ENCODE peak calls at places on chromosome 15, in four cellular contexts. One of them, this sample, is unnamed.

GRCh38 chr15:50182233-50183013 is 427 bp downstream of the SLC27A2 start:
- DNase-seq in A549: peak; percentile 61
- DNase-seq in GM12878: no peak
- DNase-seq in HepG2: no peak
- DNase-seq in this sample: no peak

GRCh38 chr15:43799209-43799944 is 643 bp downstream of the SERINC4 start:
- DNase-seq in A549: no peak
- DNase-seq in GM12878: no peak
- DNase-seq in HepG2: no peak
- DNase-seq in this sample: no peak

GRCh38 chr15:58469432-58470353 is 37.9 kb downstream of the LIPC start:
- DNase-seq in A549: peak; percentile 97
- DNase-seq in GM12878: no peak
- DNase-seq in HepG2: peak; percentile 90
- DNase-seq in this sample: no peak

GRCh38 chr15:89680282-89680873 is 1.2 kb upstream of the PLIN1 start:
- DNase-seq in A549: peak; percentile 55
- DNase-seq in GM12878: no peak
- DNase-seq in HepG2: peak; percentile 80
- DNase-seq in this sample: no peak

GRCh38 chr15:71114887-71115566 is at the start of gene THSD4:
- DNase-seq in A549: peak; percentile 93
- DNase-seq in GM12878: no peak
- DNase-seq in HepG2: peak; percentile 25
- DNase-seq in this sample: peak; percentile 89

GRCh38 chr15:33242669-33243191 is 48.2 kb upstream of the FMN1 start:
- DNase-seq in A549: peak; percentile 48
- DNase-seq in GM12878: no peak
- DNase-seq in HepG2: no peak
- DNase-seq in this sample: peak; percentile 17

GRCh38 chr15:58043192-58043903 is 22.2 kb downstream of the ALDH1A2 start:
- DNase-seq in A549: peak; percentile 49
- DNase-seq in GM12878: no peak
- DNase-seq in HepG2: peak; percentile 27
- DNase-seq in this sample: peak; percentile 45

GRCh38 chr15:91422704-91423254 is 322.7 kb downstream of the SV2B start:
- DNase-seq in A549: no peak
- DNase-seq in GM12878: no peak
- DNase-seq in HepG2: no peak
- DNase-seq in this sample: no peak

GRCh38 chr15:62125763-62126162 is 39.3 kb downstream of the C2CD4B start:
- DNase-seq in A549: peak; percentile 74
- DNase-seq in GM12878: no peak
- DNase-seq in HepG2: peak; percentile 44
- DNase-seq in this sample: peak; percentile 19

GRCh38 chr15:31866248-31866647 is 164.1 kb upstream of the CHRNA7 start:
- DNase-seq in A549: no peak
- DNase-seq in GM12878: no peak
- DNase-seq in HepG2: no peak
- DNase-seq in this sample: no peak

GRCh38 chr15:25342629-25343028 is 96.2 kb downstream of the UBE3A start:
- DNase-seq in A549: no peak
- DNase-seq in GM12878: no peak
- DNase-seq in HepG2: no peak
- DNase-seq in this sample: no peak

GRCh38 chr15:98914626-98915025 is 93.0 kb downstream of the PGPEP1L start:
- DNase-seq in A549: peak; percentile 38
- DNase-seq in GM12878: no peak
- DNase-seq in HepG2: no peak
- DNase-seq in this sample: no peak

GRCh38 chr15:70584838-70585706 is 178.3 kb downstream of the UACA start:
- DNase-seq in A549: peak; percentile 52
- DNase-seq in GM12878: no peak
- DNase-seq in HepG2: peak; percentile 84
- DNase-seq in this sample: no peak

GRCh38 chr15:67133738-67134576 is 68.6 kb downstream of the SMAD3 start:
- DNase-seq in A549: peak; percentile 90
- DNase-seq in GM12878: no peak
- DNase-seq in HepG2: no peak
- DNase-seq in this sample: no peak

GRCh38 chr15:29822100-29822684 is at the start of gene TJP1:
- DNase-seq in A549: peak; percentile 84
- DNase-seq in GM12878: no peak
- DNase-seq in HepG2: peak; percentile 39
- DNase-seq in this sample: peak; percentile 83

GRCh38 chr15:34719883-34720148 is 35.0 kb downstream of the GJD2 start:
- DNase-seq in A549: no peak
- DNase-seq in GM12878: no peak
- DNase-seq in HepG2: no peak
- DNase-seq in this sample: no peak

GRCh38 chr15:61916104-61916503 is 144.1 kb downstream of the VPS13C start:
- DNase-seq in A549: no peak
- DNase-seq in GM12878: no peak
- DNase-seq in HepG2: no peak
- DNase-seq in this sample: no peak

GRCh38 chr15:74655424-74655823 is 39.8 kb downstream of the CLK3 start:
- DNase-seq in A549: no peak
- DNase-seq in GM12878: peak; percentile 36
- DNase-seq in HepG2: no peak
- DNase-seq in this sample: no peak

GRCh38 chr15:74651251-74651741 is 35.7 kb downstream of the CLK3 start:
- DNase-seq in A549: no peak
- DNase-seq in GM12878: no peak
- DNase-seq in HepG2: no peak
- DNase-seq in this sample: no peak

GRCh38 chr15:74657846-74658245 is 38.0 kb downstream of the EDC3 start:
- DNase-seq in A549: no peak
- DNase-seq in GM12878: no peak
- DNase-seq in HepG2: no peak
- DNase-seq in this sample: peak; percentile 24

GRCh38 chr15:74656935-74657535 is 38.8 kb downstream of the EDC3 start:
- DNase-seq in A549: no peak
- DNase-seq in GM12878: no peak
- DNase-seq in HepG2: no peak
- DNase-seq in this sample: no peak

GRCh38 chr15:74653426-74654082 is 37.9 kb downstream of the CLK3 start:
- DNase-seq in A549: no peak
- DNase-seq in GM12878: no peak
- DNase-seq in HepG2: no peak
- DNase-seq in this sample: no peak
- TF ChIP-seq POLR2AphosphoS2 in A549: no peak
- TF ChIP-seq POLR2AphosphoS2 in GM12878: no peak
- TF ChIP-seq POLR2AphosphoS2 in HepG2: no peak
- TF ChIP-seq POLR2AphosphoS2 in this sample: no peak

GRCh38 chr15:52382647-52383046 is 87.0 kb upstream of the MYO5C start:
- DNase-seq in A549: no peak
- DNase-seq in GM12878: peak; percentile 61
- DNase-seq in HepG2: no peak
- DNase-seq in this sample: no peak

GRCh38 chr15:52383100-52383588 is 87.5 kb upstream of the MYO5C start:
- DNase-seq in A549: no peak
- DNase-seq in GM12878: peak; percentile 88
- DNase-seq in HepG2: no peak
- DNase-seq in this sample: no peak

GRCh38 chr15:52378746-52379394 is 83.3 kb upstream of the MYO5C start:
- DNase-seq in A549: no peak
- DNase-seq in GM12878: peak; percentile 77
- DNase-seq in HepG2: no peak
- DNase-seq in this sample: no peak

GRCh38 chr15:52379395-52380111 is 83.9 kb upstream of the MYO5C start:
- DNase-seq in A549: no peak
- DNase-seq in GM12878: peak; percentile 91
- DNase-seq in HepG2: no peak
- DNase-seq in this sample: no peak
- TF ChIP-seq POLR2A in A549: no peak
- TF ChIP-seq POLR2A in GM12878: peak; percentile 56
- TF ChIP-seq POLR2A in HepG2: no peak
- TF ChIP-seq POLR2A in this sample: no peak

DNA sequence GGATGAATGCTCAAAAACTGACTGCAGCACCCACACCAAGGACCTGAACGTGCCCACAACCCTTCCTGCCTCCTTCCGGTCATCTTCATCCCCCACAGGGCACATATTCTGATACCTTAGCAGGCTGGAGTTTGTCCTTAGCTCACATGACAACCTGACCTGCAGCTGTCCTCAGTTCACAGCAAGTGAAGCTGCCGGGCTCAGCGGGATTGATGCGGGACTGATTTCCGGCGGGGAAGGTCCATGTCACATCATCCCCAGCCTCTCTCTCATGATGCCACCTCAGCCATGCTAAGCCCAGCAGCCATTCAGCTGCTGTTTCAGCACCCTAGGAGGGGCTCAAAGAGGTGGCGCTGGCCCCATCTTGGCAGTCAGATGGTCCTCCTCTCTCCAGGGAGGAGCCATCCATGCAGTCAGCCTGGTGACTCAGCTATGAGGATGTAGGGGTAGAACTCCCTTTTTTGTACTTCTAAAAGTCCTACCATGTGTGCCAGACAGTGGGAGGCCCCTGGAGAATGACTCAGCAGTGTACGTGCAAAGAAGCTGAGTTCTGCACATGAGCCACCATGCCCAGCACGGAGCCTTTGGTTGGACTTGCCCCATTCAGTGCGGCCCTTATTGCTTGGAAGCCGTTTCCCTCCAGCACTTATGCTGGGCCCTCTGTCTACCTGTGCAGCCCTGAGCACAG is 9.5 kb downstream of the CA12 start:
- DNase-seq in A549: peak; percentile 95
- DNase-seq in GM12878: no peak
- DNase-seq in HepG2: no peak
- DNase-seq in this sample: peak; percentile 62
- TF ChIP-seq POLR2AphosphoS2 in A549: no peak
- TF ChIP-seq POLR2AphosphoS2 in GM12878: no peak
- TF ChIP-seq POLR2AphosphoS2 in HepG2: no peak
- TF ChIP-seq POLR2AphosphoS2 in this sample: no peak

DNA sequence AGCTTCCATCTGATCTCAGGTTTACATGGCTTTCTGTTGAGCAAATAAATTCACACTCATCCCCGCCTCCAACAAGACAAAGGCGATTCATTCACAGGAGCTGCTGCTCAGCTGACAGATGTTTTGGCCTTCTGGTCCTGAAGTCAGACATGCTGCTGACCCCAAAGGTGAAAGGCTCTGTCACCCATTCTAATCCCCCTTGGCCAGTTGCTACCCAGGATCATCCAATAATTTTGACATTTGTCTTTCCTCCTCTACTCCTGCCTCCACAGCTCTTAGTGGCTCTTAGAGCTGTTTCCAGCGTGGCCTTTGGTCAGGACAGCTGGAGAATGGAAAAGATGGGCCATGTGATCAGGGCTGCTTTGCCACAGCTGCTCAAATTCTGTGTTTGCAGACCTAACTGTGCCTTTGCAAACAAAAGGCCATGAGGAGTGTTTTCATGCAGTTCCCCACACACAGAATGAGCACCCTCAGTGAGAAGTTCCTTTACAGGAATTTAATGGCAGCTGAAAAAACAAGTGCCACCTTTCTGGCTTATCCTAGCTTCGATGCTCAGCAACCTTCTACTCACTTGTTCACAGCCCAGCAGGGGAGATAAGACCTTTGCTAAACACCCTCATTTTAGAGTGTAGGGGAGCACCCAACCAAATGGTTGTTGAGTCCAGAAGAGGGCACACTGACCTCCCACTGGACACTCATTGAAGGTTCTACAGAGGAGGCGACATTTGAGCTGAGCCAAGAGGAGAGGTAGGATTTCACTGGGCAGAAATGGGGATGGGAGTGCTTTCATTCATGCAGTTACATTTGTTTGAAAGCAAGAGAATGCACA is 39.0 kb downstream of the CYP19A1 start:
- DNase-seq in A549: no peak
- DNase-seq in GM12878: no peak
- DNase-seq in HepG2: peak; percentile 87
- DNase-seq in this sample: no peak
- TF ChIP-seq POLR2A in A549: no peak
- TF ChIP-seq POLR2A in GM12878: no peak
- TF ChIP-seq POLR2A in HepG2: no peak
- TF ChIP-seq POLR2A in this sample: no peak

GRCh38 chr15:88342666-88343065 is 86.1 kb upstream of the NTRK3 start:
- DNase-seq in A549: no peak
- DNase-seq in GM12878: no peak
- DNase-seq in HepG2: no peak
- DNase-seq in this sample: no peak
- TF ChIP-seq POLR2AphosphoS2 in A549: no peak
- TF ChIP-seq POLR2AphosphoS2 in GM12878: no peak
- TF ChIP-seq POLR2AphosphoS2 in HepG2: no peak
- TF ChIP-seq POLR2AphosphoS2 in this sample: no peak

GRCh38 chr15:75213768-75214221 is 12.1 kb downstream of the C15orf39 start:
- DNase-seq in A549: no peak
- DNase-seq in GM12878: no peak
- DNase-seq in HepG2: no peak
- DNase-seq in this sample: no peak

GRCh38 chr15:75213212-75213767 is 11.6 kb downstream of the C15orf39 start:
- DNase-seq in A549: no peak
- DNase-seq in GM12878: no peak
- DNase-seq in HepG2: no peak
- DNase-seq in this sample: no peak

GRCh38 chr15:75212200-75212858 is 10.6 kb downstream of the C15orf39 start:
- DNase-seq in A549: no peak
- DNase-seq in GM12878: no peak
- DNase-seq in HepG2: no peak
- DNase-seq in this sample: no peak

GRCh38 chr15:75215107-75216004 is 13.7 kb downstream of the C15orf39 start:
- DNase-seq in A549: no peak
- DNase-seq in GM12878: no peak
- DNase-seq in HepG2: no peak
- DNase-seq in this sample: no peak

DNA sequence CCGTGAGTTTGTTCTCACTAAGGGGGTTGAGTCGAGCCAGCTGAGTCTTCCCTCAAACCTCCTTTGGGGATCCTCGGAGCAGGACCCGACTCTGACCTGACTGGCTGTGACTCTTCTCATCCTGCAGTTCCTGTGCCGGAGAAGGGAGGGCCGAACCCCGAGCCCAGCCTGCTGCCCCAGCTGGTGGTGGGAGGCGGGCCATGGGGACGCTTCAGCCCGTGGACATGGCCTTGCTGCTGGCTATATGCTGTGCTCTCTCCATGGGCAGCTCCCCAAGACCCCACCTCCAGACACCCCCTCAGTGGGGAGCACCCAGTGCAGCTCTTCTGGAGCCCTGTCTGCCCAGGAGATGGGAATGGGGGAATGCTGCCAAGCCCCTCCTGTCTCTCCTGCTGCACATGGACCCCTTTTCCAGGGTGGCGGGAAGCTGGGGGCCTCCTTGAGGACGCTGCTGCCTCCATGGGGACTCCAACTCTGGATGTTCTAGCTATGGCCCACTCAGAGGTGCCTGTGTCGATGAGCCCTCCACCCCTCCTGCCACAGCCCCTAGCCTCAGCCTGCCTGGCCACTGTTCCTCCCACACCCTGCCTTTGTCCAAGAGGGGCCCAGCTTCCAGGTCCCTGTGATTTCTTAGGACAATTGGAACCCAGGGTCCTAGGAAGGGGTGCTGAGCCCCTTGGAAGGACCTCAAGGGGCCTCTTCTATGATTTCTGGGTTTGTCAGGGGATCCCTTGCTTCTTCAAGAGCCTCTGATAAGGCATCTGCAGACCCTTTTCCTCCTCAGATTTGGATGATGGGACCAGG is 12.8 kb downstream of the C15orf39 start:
- DNase-seq in A549: no peak
- DNase-seq in GM12878: no peak
- DNase-seq in HepG2: no peak
- DNase-seq in this sample: no peak
- TF ChIP-seq POLR2A in A549: no peak
- TF ChIP-seq POLR2A in GM12878: peak; percentile 47
- TF ChIP-seq POLR2A in HepG2: peak; percentile 15
- TF ChIP-seq POLR2A in this sample: no peak